ENCODE peak calls at places on chromosomes 2 and 18, in ten cellular contexts. One of them, this sample, is unnamed.

GRCh38 chr2:160695402-160696060 is 201.9 kb upstream of the RBMS1 start:
- DNase-seq in HCT116: no peak
- DNase-seq in CD4-positive, alpha-beta T cell: no peak
- DNase-seq in mesendoderm: no peak
- DNase-seq in CD8-positive, alpha-beta memory T cell: no peak
- DNase-seq in iPS DF 6.9: no peak
- DNase-seq in upper lobe of left lung: no peak
- DNase-seq in adrenal gland: no peak
- DNase-seq in ovary: no peak
- DNase-seq in WERI-Rb-1: no peak
- DNase-seq in this sample: no peak

GRCh38 chr2:31297751-31298150 is 63.8 kb downstream of the EHD3 start:
- DNase-seq in HCT116: no peak
- DNase-seq in CD4-positive, alpha-beta T cell: no peak
- DNase-seq in mesendoderm: no peak
- DNase-seq in CD8-positive, alpha-beta memory T cell: no peak
- DNase-seq in iPS DF 6.9: no peak
- DNase-seq in upper lobe of left lung: no peak
- DNase-seq in adrenal gland: no peak
- DNase-seq in ovary: no peak
- DNase-seq in WERI-Rb-1: peak
- DNase-seq in this sample: no peak

GRCh38 chr2:30897539-30897938 is 90.3 kb upstream of the CAPN13 start:
- DNase-seq in HCT116: no peak
- DNase-seq in CD4-positive, alpha-beta T cell: no peak
- DNase-seq in mesendoderm: no peak
- DNase-seq in CD8-positive, alpha-beta memory T cell: no peak
- DNase-seq in iPS DF 6.9: no peak
- DNase-seq in upper lobe of left lung: peak
- DNase-seq in adrenal gland: no peak
- DNase-seq in ovary: no peak
- DNase-seq in WERI-Rb-1: no peak
- DNase-seq in this sample: no peak

GRCh38 chr2:218036371-218036770 is 32.7 kb upstream of the RUFY4 start:
- DNase-seq in HCT116: no peak
- DNase-seq in CD4-positive, alpha-beta T cell: no peak
- DNase-seq in mesendoderm: no peak
- DNase-seq in CD8-positive, alpha-beta memory T cell: no peak
- DNase-seq in iPS DF 6.9: no peak
- DNase-seq in upper lobe of left lung: no peak
- DNase-seq in adrenal gland: no peak
- DNase-seq in ovary: no peak
- DNase-seq in WERI-Rb-1: no peak
- DNase-seq in this sample: no peak

GRCh38 chr2:11056614-11057013 is 98.7 kb upstream of the SLC66A3 start:
- DNase-seq in HCT116: peak
- DNase-seq in CD4-positive, alpha-beta T cell: no peak
- DNase-seq in mesendoderm: no peak
- DNase-seq in CD8-positive, alpha-beta memory T cell: no peak
- DNase-seq in iPS DF 6.9: no peak
- DNase-seq in upper lobe of left lung: no peak
- DNase-seq in adrenal gland: peak
- DNase-seq in ovary: no peak
- DNase-seq in WERI-Rb-1: no peak
- DNase-seq in this sample: no peak

GRCh38 chr2:177002983-177003382 is 209.6 kb upstream of the HNRNPA3 start:
- DNase-seq in HCT116: no peak
- DNase-seq in CD4-positive, alpha-beta T cell: no peak
- DNase-seq in mesendoderm: no peak
- DNase-seq in CD8-positive, alpha-beta memory T cell: no peak
- DNase-seq in iPS DF 6.9: no peak
- DNase-seq in upper lobe of left lung: no peak
- DNase-seq in adrenal gland: no peak
- DNase-seq in ovary: no peak
- DNase-seq in WERI-Rb-1: no peak
- DNase-seq in this sample: no peak

GRCh38 chr2:218230882-218231281 is 13.9 kb downstream of the ARPC2 start:
- DNase-seq in HCT116: no peak
- DNase-seq in CD4-positive, alpha-beta T cell: no peak
- DNase-seq in mesendoderm: peak
- DNase-seq in CD8-positive, alpha-beta memory T cell: peak
- DNase-seq in iPS DF 6.9: no peak
- DNase-seq in upper lobe of left lung: no peak
- DNase-seq in adrenal gland: no peak
- DNase-seq in ovary: no peak
- DNase-seq in WERI-Rb-1: no peak
- DNase-seq in this sample: no peak

GRCh38 chr2:120262761-120263428 is 10.2 kb downstream of the RALB start:
- DNase-seq in HCT116: no peak
- DNase-seq in CD4-positive, alpha-beta T cell: no peak
- DNase-seq in mesendoderm: no peak
- DNase-seq in CD8-positive, alpha-beta memory T cell: no peak
- DNase-seq in iPS DF 6.9: no peak
- DNase-seq in upper lobe of left lung: no peak
- DNase-seq in adrenal gland: no peak
- DNase-seq in ovary: no peak
- DNase-seq in WERI-Rb-1: no peak
- DNase-seq in this sample: no peak

GRCh38 chr18:79744625-79745024 is 53.1 kb upstream of the KCNG2 start:
- DNase-seq in HCT116: no peak
- DNase-seq in CD4-positive, alpha-beta T cell: no peak
- DNase-seq in mesendoderm: no peak
- DNase-seq in CD8-positive, alpha-beta memory T cell: no peak
- DNase-seq in iPS DF 6.9: no peak
- DNase-seq in upper lobe of left lung: no peak
- DNase-seq in adrenal gland: no peak
- DNase-seq in ovary: no peak
- DNase-seq in WERI-Rb-1: peak
- DNase-seq in this sample: no peak

GRCh38 chr2:83695037-83695436 is 764.0 kb downstream of the SUCLG1 start:
- DNase-seq in HCT116: no peak
- DNase-seq in CD4-positive, alpha-beta T cell: no peak
- DNase-seq in mesendoderm: no peak
- DNase-seq in CD8-positive, alpha-beta memory T cell: no peak
- DNase-seq in iPS DF 6.9: no peak
- DNase-seq in upper lobe of left lung: peak
- DNase-seq in adrenal gland: no peak
- DNase-seq in ovary: no peak
- DNase-seq in WERI-Rb-1: no peak
- DNase-seq in this sample: no peak

GRCh38 chr18:54616220-54616848 is 25.3 kb downstream of the DYNAP start:
- DNase-seq in HCT116: no peak
- DNase-seq in CD4-positive, alpha-beta T cell: no peak
- DNase-seq in mesendoderm: peak
- DNase-seq in CD8-positive, alpha-beta memory T cell: no peak
- DNase-seq in iPS DF 6.9: no peak
- DNase-seq in upper lobe of left lung: no peak
- DNase-seq in adrenal gland: no peak
- DNase-seq in ovary: no peak
- DNase-seq in WERI-Rb-1: no peak
- DNase-seq in this sample: no peak

GRCh38 chr2:37639631-37640030 is 31.8 kb downstream of the CDC42EP3 start:
- DNase-seq in HCT116: no peak
- DNase-seq in CD4-positive, alpha-beta T cell: no peak
- DNase-seq in mesendoderm: no peak
- DNase-seq in CD8-positive, alpha-beta memory T cell: no peak
- DNase-seq in iPS DF 6.9: no peak
- DNase-seq in upper lobe of left lung: no peak
- DNase-seq in adrenal gland: no peak
- DNase-seq in ovary: no peak
- DNase-seq in WERI-Rb-1: no peak
- DNase-seq in this sample: no peak

GRCh38 chr2:37637122-37637875 is 34.1 kb downstream of the CDC42EP3 start:
- DNase-seq in HCT116: no peak
- DNase-seq in CD4-positive, alpha-beta T cell: no peak
- DNase-seq in mesendoderm: no peak
- DNase-seq in CD8-positive, alpha-beta memory T cell: no peak
- DNase-seq in iPS DF 6.9: no peak
- DNase-seq in upper lobe of left lung: no peak
- DNase-seq in adrenal gland: no peak
- DNase-seq in ovary: no peak
- DNase-seq in WERI-Rb-1: no peak
- DNase-seq in this sample: no peak

GRCh38 chr2:37638973-37639372 is 32.5 kb downstream of the CDC42EP3 start:
- DNase-seq in HCT116: no peak
- DNase-seq in CD4-positive, alpha-beta T cell: no peak
- DNase-seq in mesendoderm: no peak
- DNase-seq in CD8-positive, alpha-beta memory T cell: no peak
- DNase-seq in iPS DF 6.9: no peak
- DNase-seq in upper lobe of left lung: no peak
- DNase-seq in adrenal gland: no peak
- DNase-seq in ovary: no peak
- DNase-seq in WERI-Rb-1: no peak
- DNase-seq in this sample: no peak

GRCh38 chr2:37636209-37637077 is 35.0 kb downstream of the CDC42EP3 start:
- DNase-seq in HCT116: no peak
- DNase-seq in CD4-positive, alpha-beta T cell: no peak
- DNase-seq in mesendoderm: no peak
- DNase-seq in CD8-positive, alpha-beta memory T cell: no peak
- DNase-seq in iPS DF 6.9: no peak
- DNase-seq in upper lobe of left lung: no peak
- DNase-seq in adrenal gland: no peak
- DNase-seq in ovary: no peak
- DNase-seq in WERI-Rb-1: no peak
- DNase-seq in this sample: no peak

DNA sequence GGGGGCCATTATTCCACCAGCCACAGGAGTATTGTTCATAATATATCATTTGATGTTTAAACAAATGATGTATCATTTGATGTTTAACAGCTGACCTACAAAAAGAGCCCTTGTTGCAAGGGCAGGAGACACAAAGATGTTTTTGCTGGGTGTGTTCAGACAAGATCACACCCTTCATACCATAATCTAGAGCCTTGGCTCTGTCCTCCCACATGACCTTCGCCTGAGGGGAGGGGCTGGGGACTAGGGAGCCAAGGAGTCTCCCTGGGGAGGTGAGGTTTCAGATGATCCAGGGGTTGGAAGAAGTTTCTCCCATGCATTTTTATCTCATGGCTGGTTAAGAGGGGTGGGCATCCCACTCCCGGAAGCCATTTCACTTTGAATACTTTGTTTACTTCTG is 33.5 kb downstream of the CDC42EP3 start:
- DNase-seq in HCT116: no peak
- DNase-seq in CD4-positive, alpha-beta T cell: no peak
- DNase-seq in mesendoderm: no peak
- DNase-seq in CD8-positive, alpha-beta memory T cell: no peak
- DNase-seq in iPS DF 6.9: no peak
- DNase-seq in upper lobe of left lung: no peak
- DNase-seq in adrenal gland: no peak
- DNase-seq in ovary: no peak
- DNase-seq in WERI-Rb-1: no peak
- DNase-seq in this sample: no peak
- H3K27ac ChIP-seq in HCT116: no peak
- H3K27ac ChIP-seq in CD4-positive, alpha-beta T cell: no peak
- H3K27ac ChIP-seq in mesendoderm: no peak
- H3K27ac ChIP-seq in CD8-positive, alpha-beta memory T cell: no peak
- H3K27ac ChIP-seq in iPS DF 6.9: no peak
- H3K27ac ChIP-seq in upper lobe of left lung: no peak
- H3K27ac ChIP-seq in adrenal gland: no peak
- H3K27ac ChIP-seq in ovary: no peak
- H3K27ac ChIP-seq in WERI-Rb-1: no peak
- H3K27ac ChIP-seq in this sample: no peak

GRCh38 chr2:129281761-129282160 is 697.7 kb upstream of the RAB6C start:
- DNase-seq in HCT116: no peak
- DNase-seq in CD4-positive, alpha-beta T cell: no peak
- DNase-seq in mesendoderm: no peak
- DNase-seq in CD8-positive, alpha-beta memory T cell: no peak
- DNase-seq in iPS DF 6.9: no peak
- DNase-seq in upper lobe of left lung: no peak
- DNase-seq in adrenal gland: no peak
- DNase-seq in ovary: no peak
- DNase-seq in WERI-Rb-1: no peak
- DNase-seq in this sample: no peak
- H3K27ac ChIP-seq in HCT116: no peak
- H3K27ac ChIP-seq in CD4-positive, alpha-beta T cell: no peak
- H3K27ac ChIP-seq in mesendoderm: no peak
- H3K27ac ChIP-seq in CD8-positive, alpha-beta memory T cell: no peak
- H3K27ac ChIP-seq in iPS DF 6.9: no peak
- H3K27ac ChIP-seq in upper lobe of left lung: no peak
- H3K27ac ChIP-seq in adrenal gland: no peak
- H3K27ac ChIP-seq in ovary: no peak
- H3K27ac ChIP-seq in WERI-Rb-1: no peak
- H3K27ac ChIP-seq in this sample: no peak

DNA sequence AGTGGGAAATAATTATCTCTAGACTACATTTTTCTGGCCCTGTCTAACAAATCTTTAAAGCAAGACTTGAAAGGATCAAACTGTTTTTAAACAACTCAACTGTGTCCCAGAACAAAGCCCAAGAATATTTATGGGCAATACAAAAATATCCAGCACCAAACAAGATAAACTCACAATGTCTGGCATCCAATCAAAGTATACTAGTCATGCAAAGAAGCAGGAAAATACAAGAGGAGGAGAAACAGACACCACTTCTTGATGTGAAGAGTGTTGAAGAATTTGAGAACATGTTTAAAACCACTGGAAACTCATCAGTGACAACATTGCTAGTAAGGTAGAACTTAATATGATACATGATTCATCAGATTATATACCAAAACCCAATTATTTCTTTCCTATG is 66.1 kb upstream of the CDC42EP3 start:
- DNase-seq in HCT116: no peak
- DNase-seq in CD4-positive, alpha-beta T cell: no peak
- DNase-seq in mesendoderm: no peak
- DNase-seq in CD8-positive, alpha-beta memory T cell: no peak
- DNase-seq in iPS DF 6.9: no peak
- DNase-seq in upper lobe of left lung: no peak
- DNase-seq in adrenal gland: no peak
- DNase-seq in ovary: no peak
- DNase-seq in WERI-Rb-1: no peak
- DNase-seq in this sample: no peak
- H3K27ac ChIP-seq in HCT116: no peak
- H3K27ac ChIP-seq in CD4-positive, alpha-beta T cell: no peak
- H3K27ac ChIP-seq in mesendoderm: no peak
- H3K27ac ChIP-seq in CD8-positive, alpha-beta memory T cell: no peak
- H3K27ac ChIP-seq in iPS DF 6.9: no peak
- H3K27ac ChIP-seq in upper lobe of left lung: no peak
- H3K27ac ChIP-seq in adrenal gland: no peak
- H3K27ac ChIP-seq in ovary: peak
- H3K27ac ChIP-seq in WERI-Rb-1: no peak
- H3K27ac ChIP-seq in this sample: peak

DNA sequence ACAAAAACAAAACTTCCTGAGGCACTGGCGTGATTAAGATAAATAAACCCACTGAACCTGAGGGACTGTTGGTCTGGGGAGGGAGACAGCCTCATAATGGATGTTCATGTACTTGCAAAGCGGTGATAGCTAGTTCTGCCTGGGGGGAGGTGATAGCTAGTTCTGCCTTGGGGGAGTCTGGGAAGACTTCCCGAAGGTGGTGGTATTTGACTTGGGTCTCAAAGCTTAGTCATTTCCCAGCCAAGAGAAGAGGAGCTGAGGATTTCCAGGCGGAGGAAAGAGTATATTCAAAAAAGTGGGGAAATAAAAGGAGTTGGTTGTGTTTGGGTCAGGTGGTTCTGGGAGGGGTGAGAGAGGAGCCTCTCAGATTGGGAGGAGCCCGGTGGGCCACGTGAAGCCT is 24.7 kb downstream of the DGKD start:
- DNase-seq in HCT116: no peak
- DNase-seq in CD4-positive, alpha-beta T cell: no peak
- DNase-seq in mesendoderm: no peak
- DNase-seq in CD8-positive, alpha-beta memory T cell: no peak
- DNase-seq in iPS DF 6.9: no peak
- DNase-seq in upper lobe of left lung: no peak
- DNase-seq in adrenal gland: no peak
- DNase-seq in ovary: no peak
- DNase-seq in WERI-Rb-1: no peak
- DNase-seq in this sample: no peak
- H3K27ac ChIP-seq in HCT116: no peak
- H3K27ac ChIP-seq in CD4-positive, alpha-beta T cell: no peak
- H3K27ac ChIP-seq in mesendoderm: no peak
- H3K27ac ChIP-seq in CD8-positive, alpha-beta memory T cell: no peak
- H3K27ac ChIP-seq in iPS DF 6.9: no peak
- H3K27ac ChIP-seq in upper lobe of left lung: no peak
- H3K27ac ChIP-seq in adrenal gland: no peak
- H3K27ac ChIP-seq in ovary: no peak
- H3K27ac ChIP-seq in WERI-Rb-1: no peak
- H3K27ac ChIP-seq in this sample: no peak